ENCODE peak calls at places on chromosomes 12 and 14, in nine cellular contexts. One of them, this sample, is unnamed.

GRCh38 chr12:120654656-120655055 is 14.2 kb downstream of the CABP1 start:
- DNase-seq in fibroblast of lung: no peak
- DNase-seq in activated CD8-positive, alpha-beta T cell treated with anti-CD3 and anti-CD28 coated beads for 36 hours: no peak
- DNase-seq in left ventricle myocardium inferior: peak; percentile 79
- DNase-seq in activated naive CD4-positive, alpha-beta T cell: no peak
- DNase-seq in foreskin fibroblast: no peak
- DNase-seq in GM12892: no peak
- DNase-seq in NCI-H2171: no peak
- DNase-seq in hypothalamus: no peak
- DNase-seq in this sample: no peak

GRCh38 chr12:114682920-114683708 is 861 bp downstream of the TBX3 start:
- DNase-seq in fibroblast of lung: no peak
- DNase-seq in activated CD8-positive, alpha-beta T cell treated with anti-CD3 and anti-CD28 coated beads for 36 hours: no peak
- DNase-seq in left ventricle myocardium inferior: no peak
- DNase-seq in activated naive CD4-positive, alpha-beta T cell: no peak
- DNase-seq in foreskin fibroblast: no peak
- DNase-seq in GM12892: no peak
- DNase-seq in NCI-H2171: no peak
- DNase-seq in hypothalamus: no peak
- DNase-seq in this sample: no peak

GRCh38 chr14:95157987-95158712 is 821 bp upstream of the DICER1 start:
- DNase-seq in fibroblast of lung: no peak
- DNase-seq in activated CD8-positive, alpha-beta T cell treated with anti-CD3 and anti-CD28 coated beads for 36 hours: peak; percentile 77
- DNase-seq in left ventricle myocardium inferior: no peak
- DNase-seq in activated naive CD4-positive, alpha-beta T cell: no peak
- DNase-seq in foreskin fibroblast: no peak
- DNase-seq in GM12892: peak; percentile 32
- DNase-seq in NCI-H2171: no peak
- DNase-seq in hypothalamus: no peak
- DNase-seq in this sample: no peak

GRCh38 chr14:24784981-24785380 is 151.0 kb upstream of the GZMB start:
- DNase-seq in fibroblast of lung: no peak
- DNase-seq in activated CD8-positive, alpha-beta T cell treated with anti-CD3 and anti-CD28 coated beads for 36 hours: no peak
- DNase-seq in left ventricle myocardium inferior: no peak
- DNase-seq in activated naive CD4-positive, alpha-beta T cell: no peak
- DNase-seq in foreskin fibroblast: no peak
- DNase-seq in GM12892: no peak
- DNase-seq in NCI-H2171: no peak
- DNase-seq in hypothalamus: no peak
- DNase-seq in this sample: no peak

GRCh38 chr12:77591959-77592358 is 238.7 kb upstream of the NAV3 start:
- DNase-seq in fibroblast of lung: no peak
- DNase-seq in activated CD8-positive, alpha-beta T cell treated with anti-CD3 and anti-CD28 coated beads for 36 hours: no peak
- DNase-seq in left ventricle myocardium inferior: no peak
- DNase-seq in activated naive CD4-positive, alpha-beta T cell: no peak
- DNase-seq in foreskin fibroblast: no peak
- DNase-seq in GM12892: no peak
- DNase-seq in NCI-H2171: peak; percentile 44
- DNase-seq in hypothalamus: no peak
- DNase-seq in this sample: no peak

GRCh38 chr12:106369624-106370346 is 12.2 kb downstream of the POLR3B start:
- DNase-seq in fibroblast of lung: peak; percentile 77
- DNase-seq in activated CD8-positive, alpha-beta T cell treated with anti-CD3 and anti-CD28 coated beads for 36 hours: no peak
- DNase-seq in left ventricle myocardium inferior: no peak
- DNase-seq in activated naive CD4-positive, alpha-beta T cell: no peak
- DNase-seq in foreskin fibroblast: peak; percentile 68
- DNase-seq in GM12892: no peak
- DNase-seq in NCI-H2171: no peak
- DNase-seq in hypothalamus: no peak
- DNase-seq in this sample: peak; percentile 72

GRCh38 chr12:104718581-104718980 is 239.5 kb downstream of the SLC41A2 start:
- DNase-seq in fibroblast of lung: peak; percentile 53
- DNase-seq in activated CD8-positive, alpha-beta T cell treated with anti-CD3 and anti-CD28 coated beads for 36 hours: no peak
- DNase-seq in left ventricle myocardium inferior: no peak
- DNase-seq in activated naive CD4-positive, alpha-beta T cell: no peak
- DNase-seq in foreskin fibroblast: no peak
- DNase-seq in GM12892: no peak
- DNase-seq in NCI-H2171: no peak
- DNase-seq in hypothalamus: no peak
- DNase-seq in this sample: no peak

GRCh38 chr14:24261256-24261968 is 1.6 kb downstream of the TGM1 start:
- DNase-seq in fibroblast of lung: no peak
- DNase-seq in activated CD8-positive, alpha-beta T cell treated with anti-CD3 and anti-CD28 coated beads for 36 hours: no peak
- DNase-seq in left ventricle myocardium inferior: no peak
- DNase-seq in activated naive CD4-positive, alpha-beta T cell: no peak
- DNase-seq in foreskin fibroblast: no peak
- DNase-seq in GM12892: no peak
- DNase-seq in NCI-H2171: no peak
- DNase-seq in hypothalamus: no peak
- DNase-seq in this sample: no peak

GRCh38 chr14:93926209-93926872 is 803 bp upstream of the FAM181A start:
- DNase-seq in fibroblast of lung: no peak
- DNase-seq in activated CD8-positive, alpha-beta T cell treated with anti-CD3 and anti-CD28 coated beads for 36 hours: no peak
- DNase-seq in left ventricle myocardium inferior: no peak
- DNase-seq in activated naive CD4-positive, alpha-beta T cell: no peak
- DNase-seq in foreskin fibroblast: no peak
- DNase-seq in GM12892: no peak
- DNase-seq in NCI-H2171: no peak
- DNase-seq in hypothalamus: peak; percentile 73
- DNase-seq in this sample: no peak